ENCODE peak calls at places on chromosomes 11 and 22, in nine cellular contexts. One of them, this sample, is unnamed. For H3K27me3, the result is how much of the 10 kb centered on the place peaks cover.

GRCh38 chr22:45932066-45932465 is 44.9 kb downstream of the WNT7B start:
- DNase-seq in heart right ventricle: no peak
- DNase-seq in CD8-positive, alpha-beta memory T cell: no peak
- DNase-seq in CD4-positive, alpha-beta memory T cell: no peak
- DNase-seq in colonic mucosa: no peak
- DNase-seq in uterus: no peak
- DNase-seq in neuronal stem cell: no peak
- DNase-seq in mesenchymal stem cell: no peak
- DNase-seq in CD8-positive, alpha-beta T cell: no peak
- DNase-seq in this sample: no peak

GRCh38 chr11:109775686-109776085 is 317.5 kb upstream of the ZC3H12C start:
- DNase-seq in colonic mucosa: no peak
- DNase-seq in neuronal stem cell: no peak
- DNase-seq in CD8-positive, alpha-beta T cell: no peak
- DNase-seq in heart right ventricle: no peak
- DNase-seq in CD8-positive, alpha-beta memory T cell: no peak
- DNase-seq in CD4-positive, alpha-beta memory T cell: no peak
- DNase-seq in mesenchymal stem cell: no peak
- DNase-seq in uterus: no peak
- DNase-seq in this sample: no peak

GRCh38 chr11:6531267-6531752 is 34.2 kb downstream of the DNHD1 start:
- DNase-seq in CD4-positive, alpha-beta memory T cell: peak
- DNase-seq in uterus: no peak
- DNase-seq in CD8-positive, alpha-beta memory T cell: no peak
- DNase-seq in neuronal stem cell: peak
- DNase-seq in mesenchymal stem cell: peak
- DNase-seq in heart right ventricle: peak
- DNase-seq in CD8-positive, alpha-beta T cell: no peak
- DNase-seq in colonic mucosa: no peak
- DNase-seq in this sample: peak

GRCh38 chr22:46734830-46735453 is 3.1 kb downstream of the CERK start:
- DNase-seq in uterus: no peak
- DNase-seq in mesenchymal stem cell: peak
- DNase-seq in CD8-positive, alpha-beta memory T cell: peak
- DNase-seq in CD4-positive, alpha-beta memory T cell: peak
- DNase-seq in colonic mucosa: peak
- DNase-seq in CD8-positive, alpha-beta T cell: peak
- DNase-seq in heart right ventricle: no peak
- DNase-seq in neuronal stem cell: no peak
- DNase-seq in this sample: no peak

GRCh38 chr22:46335201-46336118 is at the start of gene TRMU:
- DNase-seq in uterus: peak
- DNase-seq in CD4-positive, alpha-beta memory T cell: peak
- DNase-seq in colonic mucosa: peak
- DNase-seq in mesenchymal stem cell: peak
- DNase-seq in neuronal stem cell: peak
- DNase-seq in heart right ventricle: peak
- DNase-seq in CD8-positive, alpha-beta memory T cell: peak
- DNase-seq in CD8-positive, alpha-beta T cell: peak
- DNase-seq in this sample: peak

GRCh38 chr22:46990937-46991520 is 228.6 kb downstream of the TBC1D22A start:
- DNase-seq in CD8-positive, alpha-beta memory T cell: no peak
- DNase-seq in mesenchymal stem cell: no peak
- DNase-seq in colonic mucosa: no peak
- DNase-seq in CD4-positive, alpha-beta memory T cell: no peak
- DNase-seq in neuronal stem cell: no peak
- DNase-seq in heart right ventricle: no peak
- DNase-seq in CD8-positive, alpha-beta T cell: no peak
- DNase-seq in uterus: no peak
- DNase-seq in this sample: no peak

GRCh38 chr22:27971926-27972325 is 52.9 kb upstream of the PITPNB start:
- DNase-seq in colonic mucosa: no peak
- DNase-seq in heart right ventricle: no peak
- DNase-seq in CD8-positive, alpha-beta memory T cell: no peak
- DNase-seq in neuronal stem cell: no peak
- DNase-seq in mesenchymal stem cell: no peak
- DNase-seq in CD4-positive, alpha-beta memory T cell: no peak
- DNase-seq in CD8-positive, alpha-beta T cell: no peak
- DNase-seq in uterus: no peak
- DNase-seq in this sample: no peak

GRCh38 chr11:117717485-117718314 is 79.3 kb downstream of the DSCAML1 start:
- DNase-seq in colonic mucosa: peak
- DNase-seq in CD8-positive, alpha-beta T cell: no peak
- DNase-seq in CD8-positive, alpha-beta memory T cell: no peak
- DNase-seq in neuronal stem cell: no peak
- DNase-seq in CD4-positive, alpha-beta memory T cell: no peak
- DNase-seq in heart right ventricle: peak
- DNase-seq in mesenchymal stem cell: no peak
- DNase-seq in uterus: no peak
- DNase-seq in this sample: no peak

GRCh38 chr11:64656797-64657196 is 65.8 kb downstream of the SLC22A12 start:
- DNase-seq in CD8-positive, alpha-beta memory T cell: no peak
- DNase-seq in mesenchymal stem cell: no peak
- DNase-seq in neuronal stem cell: no peak
- DNase-seq in heart right ventricle: no peak
- DNase-seq in uterus: no peak
- DNase-seq in colonic mucosa: no peak
- DNase-seq in CD4-positive, alpha-beta memory T cell: no peak
- DNase-seq in CD8-positive, alpha-beta T cell: no peak
- DNase-seq in this sample: peak

GRCh38 chr11:76617553-76618265 is 52.8 kb downstream of the LRRC32 start:
- DNase-seq in uterus: no peak
- DNase-seq in neuronal stem cell: no peak
- DNase-seq in mesenchymal stem cell: no peak
- DNase-seq in CD8-positive, alpha-beta T cell: no peak
- DNase-seq in heart right ventricle: no peak
- DNase-seq in CD8-positive, alpha-beta memory T cell: no peak
- DNase-seq in CD4-positive, alpha-beta memory T cell: no peak
- DNase-seq in colonic mucosa: no peak
- DNase-seq in this sample: no peak

GRCh38 chr22:30265851-30266444 is 703 bp downstream of the OSM start:
- DNase-seq in uterus: no peak
- DNase-seq in CD8-positive, alpha-beta memory T cell: peak
- DNase-seq in neuronal stem cell: no peak
- DNase-seq in colonic mucosa: peak
- DNase-seq in CD4-positive, alpha-beta memory T cell: peak
- DNase-seq in mesenchymal stem cell: no peak
- DNase-seq in heart right ventricle: peak
- DNase-seq in CD8-positive, alpha-beta T cell: peak
- DNase-seq in this sample: no peak

GRCh38 chr11:63590024-63590788 is 24.0 kb downstream of the PLAAT3 start:
- DNase-seq in CD8-positive, alpha-beta T cell: no peak
- DNase-seq in colonic mucosa: no peak
- DNase-seq in uterus: no peak
- DNase-seq in heart right ventricle: no peak
- DNase-seq in mesenchymal stem cell: no peak
- DNase-seq in neuronal stem cell: no peak
- DNase-seq in CD8-positive, alpha-beta memory T cell: no peak
- DNase-seq in CD4-positive, alpha-beta memory T cell: no peak
- DNase-seq in this sample: no peak

GRCh38 chr22:35329114-35329847 is 29.6 kb downstream of the TOM1 start:
- DNase-seq in CD4-positive, alpha-beta memory T cell: no peak
- DNase-seq in neuronal stem cell: no peak
- DNase-seq in colonic mucosa: no peak
- DNase-seq in CD8-positive, alpha-beta T cell: no peak
- DNase-seq in uterus: no peak
- DNase-seq in CD8-positive, alpha-beta memory T cell: no peak
- DNase-seq in heart right ventricle: no peak
- DNase-seq in mesenchymal stem cell: no peak
- DNase-seq in this sample: no peak

GRCh38 chr11:89458646-89459045 is 32.5 kb downstream of the NOX4 start:
- DNase-seq in heart right ventricle: no peak
- DNase-seq in uterus: no peak
- DNase-seq in neuronal stem cell: no peak
- DNase-seq in CD8-positive, alpha-beta T cell: no peak
- DNase-seq in CD8-positive, alpha-beta memory T cell: no peak
- DNase-seq in colonic mucosa: no peak
- DNase-seq in CD4-positive, alpha-beta memory T cell: no peak
- DNase-seq in mesenchymal stem cell: no peak
- DNase-seq in this sample: no peak

GRCh38 chr11:114379394-114380069 is 20.8 kb downstream of the C11orf71 start:
- DNase-seq in mesenchymal stem cell: no peak
- DNase-seq in heart right ventricle: no peak
- DNase-seq in CD8-positive, alpha-beta T cell: no peak
- DNase-seq in CD4-positive, alpha-beta memory T cell: no peak
- DNase-seq in uterus: no peak
- DNase-seq in CD8-positive, alpha-beta memory T cell: no peak
- DNase-seq in colonic mucosa: no peak
- DNase-seq in neuronal stem cell: no peak
- DNase-seq in this sample: no peak

GRCh38 chr11:35237860-35238715 is 99.1 kb downstream of the CD44 start:
- DNase-seq in colonic mucosa: peak
- DNase-seq in CD8-positive, alpha-beta T cell: peak
- DNase-seq in heart right ventricle: peak
- DNase-seq in CD8-positive, alpha-beta memory T cell: peak
- DNase-seq in mesenchymal stem cell: no peak
- DNase-seq in CD4-positive, alpha-beta memory T cell: peak
- DNase-seq in uterus: no peak
- DNase-seq in neuronal stem cell: peak
- DNase-seq in this sample: peak

GRCh38 chr22:37842015-37842793 is 1.9 kb downstream of the ANKRD54 start:
- DNase-seq in uterus: no peak
- DNase-seq in CD8-positive, alpha-beta memory T cell: no peak
- DNase-seq in neuronal stem cell: no peak
- DNase-seq in CD4-positive, alpha-beta memory T cell: no peak
- DNase-seq in heart right ventricle: no peak
- DNase-seq in colonic mucosa: peak
- DNase-seq in mesenchymal stem cell: no peak
- DNase-seq in CD8-positive, alpha-beta T cell: no peak
- DNase-seq in this sample: no peak

GRCh38 chr11:95296621-95297025 is 65.6 kb upstream of the SESN3 start:
- DNase-seq in neuronal stem cell: no peak
- DNase-seq in mesenchymal stem cell: no peak
- DNase-seq in CD4-positive, alpha-beta memory T cell: no peak
- DNase-seq in CD8-positive, alpha-beta T cell: no peak
- DNase-seq in heart right ventricle: no peak
- DNase-seq in CD8-positive, alpha-beta memory T cell: no peak
- DNase-seq in colonic mucosa: no peak
- DNase-seq in uterus: no peak
- DNase-seq in this sample: no peak

GRCh38 chr11:73875840-73876239 is 806 bp downstream of the COA4 start:
- DNase-seq in mesenchymal stem cell: peak
- DNase-seq in CD8-positive, alpha-beta memory T cell: no peak
- DNase-seq in heart right ventricle: no peak
- DNase-seq in neuronal stem cell: no peak
- DNase-seq in colonic mucosa: peak
- DNase-seq in CD8-positive, alpha-beta T cell: no peak
- DNase-seq in uterus: no peak
- DNase-seq in CD4-positive, alpha-beta memory T cell: no peak
- DNase-seq in this sample: no peak
- H3K27ac ChIP-seq in mesenchymal stem cell: peak
- H3K27ac ChIP-seq in CD8-positive, alpha-beta memory T cell: peak
- H3K27ac ChIP-seq in heart right ventricle: peak
- H3K27ac ChIP-seq in neuronal stem cell: no peak
- H3K27ac ChIP-seq in colonic mucosa: peak
- H3K27ac ChIP-seq in CD8-positive, alpha-beta T cell: peak
- H3K27ac ChIP-seq in uterus: peak
- H3K27ac ChIP-seq in CD4-positive, alpha-beta memory T cell: peak
- H3K27ac ChIP-seq in this sample: peak

DNA sequence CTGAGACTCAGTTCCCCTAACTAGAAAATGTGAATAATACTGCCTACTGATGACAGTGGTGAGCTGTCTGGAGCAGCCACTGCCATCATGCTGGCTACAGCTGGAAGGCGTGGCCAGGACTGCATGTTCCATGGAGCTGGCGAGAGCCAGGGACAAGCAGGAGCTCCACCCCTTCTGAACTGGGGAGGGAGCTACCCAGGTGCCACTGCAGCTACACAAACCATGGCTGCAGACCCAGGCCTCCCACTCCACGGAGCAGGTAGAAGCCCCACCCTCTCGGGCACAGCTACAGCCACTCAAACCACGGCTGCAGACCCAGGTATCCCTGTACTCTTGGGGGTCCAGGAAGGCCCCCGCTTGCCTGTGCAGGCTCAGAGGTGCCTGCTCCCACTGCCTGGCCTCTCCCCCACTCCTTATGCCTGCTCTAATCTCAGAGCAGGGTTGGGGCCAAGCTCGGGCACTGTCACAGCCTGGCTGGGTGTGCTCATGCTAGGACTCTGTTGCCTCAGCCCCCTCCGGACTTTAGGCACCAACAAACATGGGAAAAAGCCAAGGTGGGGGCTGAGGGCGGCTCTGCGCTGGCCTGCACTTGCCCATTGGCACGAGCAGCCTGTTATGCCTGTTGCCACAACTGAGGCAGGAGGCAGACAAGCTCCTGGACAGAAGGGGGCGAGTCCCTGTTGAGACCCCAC is 51.7 kb downstream of the RAB30 start:
- DNase-seq in colonic mucosa: no peak
- DNase-seq in CD8-positive, alpha-beta T cell: no peak
- DNase-seq in neuronal stem cell: no peak
- DNase-seq in mesenchymal stem cell: no peak
- DNase-seq in CD4-positive, alpha-beta memory T cell: peak
- DNase-seq in heart right ventricle: peak
- DNase-seq in CD8-positive, alpha-beta memory T cell: no peak
- DNase-seq in uterus: no peak
- DNase-seq in this sample: no peak
- H3K4me3 ChIP-seq in colonic mucosa: no peak
- H3K4me3 ChIP-seq in CD8-positive, alpha-beta T cell: no peak
- H3K4me3 ChIP-seq in neuronal stem cell: no peak
- H3K4me3 ChIP-seq in mesenchymal stem cell: no peak
- H3K4me3 ChIP-seq in CD4-positive, alpha-beta memory T cell: no peak
- H3K4me3 ChIP-seq in heart right ventricle: no peak
- H3K4me3 ChIP-seq in CD8-positive, alpha-beta memory T cell: no peak
- H3K4me3 ChIP-seq in uterus: no peak
- H3K4me3 ChIP-seq in this sample: no peak

DNA sequence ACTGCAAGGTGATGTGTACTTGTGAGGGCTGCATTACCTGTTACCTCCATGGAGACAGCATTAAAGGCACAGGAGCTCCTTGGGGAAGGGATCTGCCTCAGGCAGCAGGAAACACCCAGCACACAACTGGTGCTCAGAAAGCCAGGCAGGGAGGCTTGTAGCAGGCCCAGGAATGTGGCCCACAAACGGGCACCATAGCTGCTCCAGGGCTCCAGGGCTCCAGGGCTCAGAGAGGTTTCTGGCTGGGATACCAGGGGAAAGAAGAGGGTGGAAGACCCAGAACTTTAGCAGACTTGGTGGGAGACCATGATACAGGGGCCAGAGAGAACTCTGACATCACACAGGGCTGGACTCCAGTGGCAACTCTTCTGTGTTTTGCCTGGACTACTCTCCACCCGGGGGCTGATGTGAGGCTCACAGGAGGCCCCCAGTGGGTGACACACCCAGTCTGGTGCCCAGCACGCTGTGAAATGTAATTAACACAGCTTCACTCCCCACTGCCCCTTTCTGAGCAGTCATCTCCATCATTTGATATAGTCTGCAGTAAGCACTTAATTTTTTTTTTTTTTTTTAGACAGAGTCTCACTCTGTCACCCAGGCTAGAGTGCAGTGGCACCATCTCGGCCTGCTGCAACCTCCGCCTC is 14.7 kb upstream of the SULT4A1 start:
- DNase-seq in colonic mucosa: no peak
- DNase-seq in mesenchymal stem cell: no peak
- DNase-seq in uterus: no peak
- DNase-seq in heart right ventricle: no peak
- DNase-seq in CD8-positive, alpha-beta memory T cell: no peak
- DNase-seq in neuronal stem cell: no peak
- DNase-seq in CD4-positive, alpha-beta memory T cell: no peak
- DNase-seq in CD8-positive, alpha-beta T cell: no peak
- DNase-seq in this sample: no peak
- H3K27me3 ChIP-seq in colonic mucosa: under half
- H3K27me3 ChIP-seq in mesenchymal stem cell: under half
- H3K27me3 ChIP-seq in uterus: under half
- H3K27me3 ChIP-seq in heart right ventricle: under half
- H3K27me3 ChIP-seq in CD8-positive, alpha-beta memory T cell: under half
- H3K27me3 ChIP-seq in neuronal stem cell: under half
- H3K27me3 ChIP-seq in CD4-positive, alpha-beta memory T cell: under half
- H3K27me3 ChIP-seq in CD8-positive, alpha-beta T cell: under half
- H3K27me3 ChIP-seq in this sample: under half

GRCh38 chr11:12503886-12504285 is 126.5 kb downstream of the PARVA start:
- DNase-seq in colonic mucosa: no peak
- DNase-seq in CD4-positive, alpha-beta memory T cell: no peak
- DNase-seq in mesenchymal stem cell: no peak
- DNase-seq in CD8-positive, alpha-beta memory T cell: no peak
- DNase-seq in neuronal stem cell: no peak
- DNase-seq in heart right ventricle: no peak
- DNase-seq in CD8-positive, alpha-beta T cell: no peak
- DNase-seq in uterus: no peak
- DNase-seq in this sample: no peak
- H3K27ac ChIP-seq in colonic mucosa: no peak
- H3K27ac ChIP-seq in CD4-positive, alpha-beta memory T cell: no peak
- H3K27ac ChIP-seq in mesenchymal stem cell: no peak
- H3K27ac ChIP-seq in CD8-positive, alpha-beta memory T cell: no peak
- H3K27ac ChIP-seq in neuronal stem cell: no peak
- H3K27ac ChIP-seq in heart right ventricle: no peak
- H3K27ac ChIP-seq in CD8-positive, alpha-beta T cell: no peak
- H3K27ac ChIP-seq in uterus: peak
- H3K27ac ChIP-seq in this sample: no peak